ENCODE peak calls at places on chromosome 3, in four cellular contexts. C is A673, E is Panc1, M is neuronal stem cell. U is an unnamed sample. For H3K36me3, H3K27me3 and H3K9me3, the result is how much of the 10 kb centered on the place peaks cover.

GRCh38 chr3:42101481-42101880 is 10.3 kb downstream of the TRAK1 start:
- DNase-seq in M (no peak), E (no peak), C (no peak), U (no peak)

GRCh38 chr3:85360742-85361387 is 402.1 kb downstream of the CADM2 start:
- DNase-seq in E (peak), C (peak), M (peak), U (no peak)

GRCh38 chr3:44883999-44884431 is 9.6 kb downstream of the TGM4 start:
- DNase-seq in E (peak), M (no peak), C (peak), U (no peak)

GRCh38 chr3:192082733-192083660 is 622.0 kb downstream of the PYDC2 start:
- DNase-seq in E (no peak), C (no peak), M (no peak), U (no peak)

GRCh38 chr3:55624238-55624637 is 137.1 kb upstream of the WNT5A start:
- DNase-seq in E (no peak), C (no peak), M (no peak), U (no peak)

GRCh38 chr3:128875556-128876120 is 3.8 kb upstream of the ACAD9 start:
- DNase-seq in E (peak), M (peak), C (peak), U (peak)

GRCh38 chr3:24067483-24067882 is 122.4 kb downstream of the NR1D2 start:
- DNase-seq in M (no peak), C (no peak), E (no peak), U (no peak)

GRCh38 chr3:53022647-53023046 is 23.2 kb downstream of the SFMBT1 start:
- DNase-seq in C (no peak), E (no peak), M (no peak), U (no peak)

GRCh38 chr3:13767896-13768295 is 112.0 kb downstream of the WNT7A start:
- DNase-seq in C (no peak), E (no peak), M (no peak), U (no peak)

GRCh38 chr3:44242716-44243115 is 1.0 kb downstream of the TOPAZ1 start:
- DNase-seq in E (no peak), M (no peak), C (no peak), U (no peak)

GRCh38 chr3:140316895-140317400 is 360.9 kb upstream of the TRIM42 start:
- DNase-seq in M (no peak), E (no peak), C (no peak), U (no peak)

GRCh38 chr3:45690331-45691035 is 1.3 kb downstream of the SACM1L start:
- DNase-seq in M (no peak), C (no peak), E (no peak), U (no peak)

GRCh38 chr3:41608267-41608822 is 353.6 kb downstream of the ULK4 start:
- DNase-seq in C (no peak), E (no peak), M (no peak), U (no peak)

GRCh38 chr3:133474251-133474801 is 74.5 kb downstream of the BFSP2 start:
- DNase-seq in E (no peak), C (no peak), M (no peak), U (no peak)

GRCh38 chr3:15681668-15682067 is 80.1 kb downstream of the BTD start:
- DNase-seq in M (no peak), E (no peak), C (no peak), U (no peak)

GRCh38 chr3:15679306-15679705 is 77.8 kb downstream of the BTD start:
- DNase-seq in C (no peak), E (no peak), M (no peak), U (no peak)

GRCh38 chr3:15683253-15683652 is 81.7 kb downstream of the BTD start:
- DNase-seq in M (no peak), C (no peak), E (no peak), U (no peak)

GRCh38 chr3:15685927-15686326 is 84.4 kb downstream of the BTD start:
- DNase-seq in M (no peak), C (no peak), E (no peak), U (no peak)

GRCh38 chr3:15682766-15683165 is 81.2 kb downstream of the BTD start:
- DNase-seq in C (no peak), E (no peak), M (no peak), U (no peak)
- H3K36me3 ChIP-seq in C (under half), E (under half), M (under half), U (under half)

GRCh38 chr3:64685800-64686445 is 1.9 kb downstream of the ADAMTS9 start:
- DNase-seq in E (no peak), C (peak), M (peak), U (no peak)

GRCh38 chr3:64687381-64687780 is 419 bp downstream of the ADAMTS9 start:
- DNase-seq in C (no peak), E (no peak), M (no peak), U (no peak)

GRCh38 chr3:64687781-64688515 is at the start of gene ADAMTS9:
- DNase-seq in C (peak), E (no peak), M (peak), U (no peak)

GRCh38 chr3:64685331-64685799 is 2.4 kb downstream of the ADAMTS9 start:
- DNase-seq in M (no peak), C (no peak), E (no peak), U (no peak)

GRCh38 chr3:64686446-64686908 is 1.3 kb downstream of the ADAMTS9 start:
- DNase-seq in E (no peak), C (peak), M (peak), U (no peak)
- H3K27me3 ChIP-seq in E (under half), C (under half), M (under half), U (under half)

GRCh38 chr3:179493260-179493659 is 42.0 kb upstream of the GNB4 start:
- DNase-seq in E (no peak), M (no peak), C (no peak), U (no peak)
- H3K9me3 ChIP-seq in E (under half), M (under half), C (under half), U (under half)

DNA sequence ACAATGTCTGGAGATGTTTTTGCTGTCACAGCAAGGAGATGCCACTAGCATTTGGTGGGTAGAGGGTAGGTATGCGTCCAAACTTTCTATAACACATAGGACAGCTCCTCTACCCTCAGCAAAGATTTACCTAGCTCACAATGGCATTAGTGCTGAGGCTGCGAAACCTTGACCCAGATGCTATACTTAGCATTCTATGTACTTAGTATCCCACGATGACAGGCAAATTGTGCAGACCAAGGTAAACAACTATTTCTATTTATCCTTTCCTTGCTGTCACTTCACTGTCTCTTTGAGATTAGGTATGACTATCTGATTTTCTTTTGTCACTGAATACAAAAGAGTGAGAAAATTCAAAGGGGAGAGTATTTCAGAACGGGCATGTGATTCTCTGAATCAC is 265.2 kb upstream of the ZNF385D start:
- DNase-seq in M (no peak), E (no peak), C (no peak), U (no peak)
- H3K36me3 ChIP-seq in M (under half), E (under half), C (under half), U (under half)

U was measured in CD8-positive, alpha-beta T cell.